ENCODE peak calls at places on chromosome 18, in five cellular contexts. One of them, this sample, is unnamed.

GRCh38 chr18:78273876-78274275 is 705.7 kb upstream of the SALL3 start:
- DNase-seq in IMR-90: no peak
- DNase-seq in RCC 7860: no peak
- DNase-seq in T-helper 1 cell: no peak
- DNase-seq in SHP77: no peak
- DNase-seq in this sample: no peak

GRCh38 chr18:58362027-58362575 is 266.8 kb downstream of the ALPK2 start:
- DNase-seq in IMR-90: peak
- DNase-seq in RCC 7860: peak
- DNase-seq in T-helper 1 cell: no peak
- DNase-seq in SHP77: no peak
- DNase-seq in this sample: peak

GRCh38 chr18:67217551-67218166 is 298.9 kb downstream of the DSEL start:
- DNase-seq in IMR-90: peak
- DNase-seq in RCC 7860: peak
- DNase-seq in T-helper 1 cell: peak
- DNase-seq in SHP77: peak
- DNase-seq in this sample: peak

GRCh38 chr18:48222118-48222517 is 187.1 kb downstream of the ZBTB7C start:
- DNase-seq in IMR-90: no peak
- DNase-seq in RCC 7860: no peak
- DNase-seq in T-helper 1 cell: peak
- DNase-seq in SHP77: peak
- DNase-seq in this sample: no peak

GRCh38 chr18:53739700-53740099 is 484.8 kb downstream of the MBD2 start:
- DNase-seq in IMR-90: no peak
- DNase-seq in RCC 7860: no peak
- DNase-seq in T-helper 1 cell: no peak
- DNase-seq in SHP77: no peak
- DNase-seq in this sample: no peak

GRCh38 chr18:46413684-46414083 is 243.3 kb downstream of the LOXHD1 start:
- DNase-seq in IMR-90: peak
- DNase-seq in RCC 7860: no peak
- DNase-seq in T-helper 1 cell: no peak
- DNase-seq in SHP77: no peak
- DNase-seq in this sample: no peak

GRCh38 chr18:78642561-78643398 is 336.8 kb upstream of the SALL3 start:
- DNase-seq in IMR-90: no peak
- DNase-seq in RCC 7860: no peak
- DNase-seq in T-helper 1 cell: no peak
- DNase-seq in SHP77: no peak
- DNase-seq in this sample: no peak

GRCh38 chr18:40235881-40236280 is 1719.2 kb upstream of the PIK3C3 start:
- DNase-seq in IMR-90: no peak
- DNase-seq in RCC 7860: no peak
- DNase-seq in T-helper 1 cell: no peak
- DNase-seq in SHP77: no peak
- DNase-seq in this sample: no peak

GRCh38 chr18:71398530-71398929 is 1109.7 kb downstream of the SOCS6 start:
- DNase-seq in IMR-90: no peak
- DNase-seq in RCC 7860: no peak
- DNase-seq in T-helper 1 cell: no peak
- DNase-seq in SHP77: peak
- DNase-seq in this sample: peak

GRCh38 chr18:59220164-59220783 is 316 bp downstream of the GRP start:
- DNase-seq in IMR-90: no peak
- DNase-seq in RCC 7860: no peak
- DNase-seq in T-helper 1 cell: no peak
- DNase-seq in SHP77: peak
- DNase-seq in this sample: no peak

GRCh38 chr18:24734058-24734457 is 273.6 kb downstream of the HRH4 start:
- DNase-seq in IMR-90: no peak
- DNase-seq in RCC 7860: no peak
- DNase-seq in T-helper 1 cell: no peak
- DNase-seq in SHP77: peak
- DNase-seq in this sample: no peak

GRCh38 chr18:5294113-5294617 is 1.4 kb downstream of the ZBTB14 start:
- DNase-seq in IMR-90: peak
- DNase-seq in RCC 7860: no peak
- DNase-seq in T-helper 1 cell: peak
- DNase-seq in SHP77: no peak
- DNase-seq in this sample: no peak

GRCh38 chr18:136433-136832 is 21.9 kb upstream of the USP14 start:
- DNase-seq in IMR-90: no peak
- DNase-seq in RCC 7860: no peak
- DNase-seq in T-helper 1 cell: peak
- DNase-seq in SHP77: no peak
- DNase-seq in this sample: no peak

GRCh38 chr18:55422456-55423185 is 165.4 kb downstream of the TCF4 start:
- DNase-seq in IMR-90: peak
- DNase-seq in RCC 7860: no peak
- DNase-seq in T-helper 1 cell: no peak
- DNase-seq in SHP77: peak
- DNase-seq in this sample: no peak

This sample was measured in ACHN.